ENCODE peak calls at places on chromosomes 11 and 22, in seven cellular contexts. Z, I, L, D, X, V and F are unnamed samples.

GRCh38 chr11:112082729-112083128 is 3.8 kb downstream of the TIMM8B start:
- DNase-seq in Z (no peak), I (no peak), L (no peak), D (no peak), X (no peak), V (no peak), F (no peak)

GRCh38 chr11:128481135-128481534 is 106.2 kb downstream of the ETS1 start:
- DNase-seq in Z (no peak), I (no peak), L (no peak), D (no peak), X (no peak), V (no peak), F (no peak)

GRCh38 chr11:35974878-35975578 is 31.2 kb downstream of the LDLRAD3 start:
- DNase-seq in Z (no peak), I (no peak), L (no peak), D (no peak), X (peak; percentile 33), V (no peak), F (no peak)

GRCh38 chr11:94179696-94180095 is 51.1 kb downstream of the PANX1 start:
- DNase-seq in Z (no peak), I (no peak), L (no peak), D (no peak), X (no peak), V (no peak), F (no peak)

GRCh38 chr22:38674888-38675287 is 6.9 kb upstream of the TOMM22 start:
- DNase-seq in Z (no peak), I (no peak), L (no peak), D (no peak), X (no peak), V (no peak), F (no peak)

GRCh38 chr11:62664405-62665074 is 470 bp downstream of the C11orf98 start:
- DNase-seq in Z (peak; percentile 72), I (no peak), L (peak; percentile 79), D (no peak), X (no peak), V (no peak), F (no peak)

GRCh38 chr11:116168459-116168787 is 604.4 kb downstream of the BUD13 start:
- DNase-seq in Z (no peak), I (no peak), L (no peak), D (no peak), X (no peak), V (no peak), F (no peak)

GRCh38 chr11:111996129-111996528 is 29.1 kb upstream of the DLAT start:
- DNase-seq in Z (no peak), I (no peak), L (no peak), D (no peak), X (no peak), V (no peak), F (no peak)

GRCh38 chr11:57778318-57779037 is 16.9 kb downstream of the CTNND1 start:
- DNase-seq in Z (peak; percentile 94), I (peak; percentile 92), L (peak; percentile 94), D (peak; percentile 67), X (peak; percentile 91), V (peak; percentile 86), F (peak; percentile 95)

GRCh38 chr22:35369996-35370395 is 10.9 kb upstream of the HMOX1 start:
- DNase-seq in Z (no peak), I (peak; percentile 38), L (no peak), D (no peak), X (no peak), V (no peak), F (no peak)

GRCh38 chr11:3707176-3707575 is 36.0 kb upstream of the CHRNA10 start:
- DNase-seq in Z (no peak), I (no peak), L (no peak), D (no peak), X (no peak), V (no peak), F (no peak)

GRCh38 chr11:65780770-65781151 is at the start of gene AP5B1:
- DNase-seq in Z (peak; percentile 61), I (peak; percentile 61), L (peak; percentile 76), D (peak; percentile 90), X (peak; percentile 65), V (peak; percentile 34), F (no peak)

GRCh38 chr11:34114471-34114870 is 9.0 kb downstream of the NAT10 start:
- DNase-seq in Z (no peak), I (no peak), L (no peak), D (no peak), X (no peak), V (no peak), F (no peak)

GRCh38 chr11:61787928-61788491 is 4.4 kb downstream of the TMEM258 start:
- DNase-seq in Z (peak; percentile 84), I (no peak), L (no peak), D (peak; percentile 44), X (no peak), V (no peak), F (no peak)

GRCh38 chr22:31179345-31179744 is 19.4 kb downstream of the RNF185 start:
- DNase-seq in Z (peak; percentile 60), I (no peak), L (no peak), D (no peak), X (peak; percentile 91), V (no peak), F (peak; percentile 65)

GRCh38 chr22:48567213-48567975 is 1260.3 kb downstream of the BRD1 start:
- DNase-seq in Z (no peak), I (no peak), L (no peak), D (no peak), X (no peak), V (no peak), F (no peak)

GRCh38 chr22:32801436-32802290 is at the start of gene TIMP3:
- DNase-seq in Z (peak; percentile 7), I (peak; percentile 87), L (peak; percentile 96), D (peak; percentile 84), X (peak; percentile 74), V (peak; percentile 92), F (peak; percentile 83)

GRCh38 chr22:50261615-50262459 is at the start of gene MAPK12:
- DNase-seq in Z (no peak), I (peak; percentile 68), L (no peak), D (peak; percentile 80), X (no peak), V (no peak), F (no peak)

GRCh38 chr11:45333506-45333971 is 47.4 kb upstream of the SYT13 start:
- DNase-seq in Z (peak; percentile 36), I (peak; percentile 53), L (peak; percentile 85), D (peak; percentile 86), X (no peak), V (no peak), F (no peak)

GRCh38 chr22:44743804-44744211 is 8.6 kb upstream of the ARHGAP8 start:
- DNase-seq in Z (no peak), I (no peak), L (no peak), D (no peak), X (no peak), V (no peak), F (no peak)

GRCh38 chr11:101169944-101170343 is 40.3 kb upstream of the PGR start:
- DNase-seq in Z (no peak), I (no peak), L (no peak), D (no peak), X (no peak), V (no peak), F (no peak)

GRCh38 chr11:57597971-57598830 is 716 bp downstream of the SERPING1 start:
- DNase-seq in Z (no peak), I (peak; percentile 91), L (peak; percentile 95), D (peak; percentile 77), X (peak; percentile 59), V (peak; percentile 74), F (peak; percentile 73)

GRCh38 chr11:94563176-94563847 is 3.9 kb upstream of the PIWIL4 start:
- DNase-seq in Z (no peak), I (no peak), L (no peak), D (no peak), X (no peak), V (no peak), F (no peak)

GRCh38 chr11:2582436-2582931 is 117.3 kb downstream of the KCNQ1OT1 start:
- DNase-seq in Z (no peak), I (peak; percentile 22), L (no peak), D (no peak), X (no peak), V (peak; percentile 2), F (peak; percentile 78)

GRCh38 chr11:115290479-115291390 is 213.5 kb downstream of the CADM1 start:
- DNase-seq in Z (no peak), I (no peak), L (no peak), D (no peak), X (no peak), V (no peak), F (no peak)

GRCh38 chr11:65642014-65642671 is 4.2 kb downstream of the SIPA1 start:
- DNase-seq in Z (no peak), I (no peak), L (no peak), D (peak; percentile 66), X (no peak), V (no peak), F (no peak)

GRCh38 chr11:126186708-126187481 is 24.6 kb downstream of the RPUSD4 start:
- DNase-seq in Z (no peak), I (no peak), L (no peak), D (no peak), X (no peak), V (no peak), F (no peak)
- TF ChIP-seq CTCF in Z (no peak), I (no peak), L (no peak), D (peak; percentile 1), X (peak; percentile 15), V (no peak), F (no peak)

GRCh38 chr11:114179234-114179941 is 116.8 kb upstream of the NNMT start:
- DNase-seq in Z (peak; percentile 5), I (peak; percentile 71), L (peak; percentile 98), D (no peak), X (peak; percentile 96), V (peak; percentile 81), F (peak; percentile 95)
- TF ChIP-seq POLR2A in Z (no peak), I (peak; percentile 68), L (peak; percentile 37), D (no peak), X (peak; percentile 44), V (peak; percentile 59), F (no peak)

GRCh38 chr11:114276077-114276476 is 20.1 kb upstream of the NNMT start:
- DNase-seq in Z (no peak), I (no peak), L (no peak), D (no peak), X (no peak), V (no peak), F (peak; percentile 5)

GRCh38 chr11:114278342-114279065 is 17.7 kb upstream of the NNMT start:
- DNase-seq in Z (no peak), I (no peak), L (no peak), D (no peak), X (no peak), V (no peak), F (no peak)

GRCh38 chr11:114275295-114275694 is 20.9 kb upstream of the NNMT start:
- DNase-seq in Z (no peak), I (no peak), L (no peak), D (no peak), X (no peak), V (no peak), F (no peak)

GRCh38 chr11:114279778-114280532 is 16.2 kb upstream of the NNMT start:
- DNase-seq in Z (no peak), I (no peak), L (no peak), D (no peak), X (no peak), V (no peak), F (no peak)

GRCh38 chr11:114277637-114278341 is 18.4 kb upstream of the NNMT start:
- DNase-seq in Z (no peak), I (no peak), L (no peak), D (no peak), X (no peak), V (no peak), F (no peak)
- TF ChIP-seq CTCF in Z (no peak), I (no peak), L (no peak), D (no peak), X (no peak), V (no peak), F (no peak)

GRCh38 chr11:64237484-64237951 is 3.1 kb downstream of the VEGFB start:
- DNase-seq in Z (no peak), I (peak; percentile 53), L (no peak), D (no peak), X (peak; percentile 95), V (no peak), F (no peak)
- TF ChIP-seq POLR2A in Z (no peak), I (no peak), L (peak; percentile 10), D (no peak), X (no peak), V (no peak), F (no peak)